ENCODE peak calls at places on chromosomes 16 and 17, in four cellular contexts. E is K562, C is GM12878, S is HepG2. G is an unnamed sample.

GRCh38 chr17:58337126-58337599 is 8.6 kb upstream of the TSPOAP1 start:
- DNase-seq in E (no peak), S (no peak), C (no peak), G (no peak)

GRCh38 chr17:28967240-28968135 is 16.2 kb upstream of the PHF12 start:
- DNase-seq in E (no peak), S (no peak), C (no peak), G (no peak)

GRCh38 chr17:5585814-5586558 is 1.7 kb upstream of the NLRP1 start:
- DNase-seq in S (no peak), C (peak), E (peak), G (peak)

GRCh38 chr17:36124879-36125824 is 21.5 kb downstream of the CCL4 start:
- DNase-seq in C (no peak), S (no peak), E (no peak), G (no peak)

GRCh38 chr17:69870091-69870530 is 204.9 kb upstream of the KCNJ16 start:
- DNase-seq in S (no peak), C (no peak), E (no peak), G (no peak)

GRCh38 chr16:66695935-66696668 is 441 bp downstream of the CMTM4 start:
- DNase-seq in C (no peak), S (no peak), E (peak), G (no peak)

GRCh38 chr17:7552621-7553051 is 3.8 kb downstream of the TNFSF12 start:
- DNase-seq in S (no peak), C (peak), E (no peak), G (no peak)

GRCh38 chr16:23072084-23072599 is 77.1 kb downstream of the USP31 start:
- DNase-seq in S (no peak), C (no peak), E (no peak), G (no peak)

GRCh38 chr17:148757-149156 is 11.4 kb downstream of the SCGB1C2 start:
- DNase-seq in C (no peak), E (no peak), S (no peak), G (no peak)

DNA sequence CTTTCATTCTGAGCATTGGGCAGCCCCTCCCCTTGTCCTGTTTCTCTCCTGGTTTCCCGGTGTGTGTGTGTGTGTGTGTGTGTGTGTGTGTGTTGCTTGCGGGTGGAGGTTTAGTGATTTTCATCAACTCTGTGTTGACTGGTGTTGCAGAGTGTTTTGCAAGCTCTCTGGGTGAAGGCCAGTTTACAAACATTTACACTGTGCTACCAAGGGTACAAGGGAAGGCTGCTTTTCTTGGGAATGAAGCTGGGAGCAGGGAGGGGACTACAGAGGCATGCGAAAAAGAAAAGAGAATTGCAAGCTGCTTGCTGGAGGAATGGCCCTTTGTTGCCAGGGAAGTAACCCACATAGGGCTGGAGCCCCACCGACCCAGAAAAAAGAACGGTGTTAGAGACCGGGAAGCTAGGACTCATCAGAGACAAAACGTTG is 29.6 kb downstream of the HS3ST3B1 start:
- DNase-seq in E (no peak), S (peak), C (no peak), G (no peak)
- TF ChIP-seq FOXM1 in E (no peak), S (no peak), C (no peak), G (no peak)

GRCh38 chr16:89241187-89242003 is 23.9 kb downstream of the ZNF778 start:
- DNase-seq in E (peak), C (peak), S (peak), G (peak)
- TF ChIP-seq SP1 in E (peak), C (no peak), S (no peak), G (no peak)

DNA sequence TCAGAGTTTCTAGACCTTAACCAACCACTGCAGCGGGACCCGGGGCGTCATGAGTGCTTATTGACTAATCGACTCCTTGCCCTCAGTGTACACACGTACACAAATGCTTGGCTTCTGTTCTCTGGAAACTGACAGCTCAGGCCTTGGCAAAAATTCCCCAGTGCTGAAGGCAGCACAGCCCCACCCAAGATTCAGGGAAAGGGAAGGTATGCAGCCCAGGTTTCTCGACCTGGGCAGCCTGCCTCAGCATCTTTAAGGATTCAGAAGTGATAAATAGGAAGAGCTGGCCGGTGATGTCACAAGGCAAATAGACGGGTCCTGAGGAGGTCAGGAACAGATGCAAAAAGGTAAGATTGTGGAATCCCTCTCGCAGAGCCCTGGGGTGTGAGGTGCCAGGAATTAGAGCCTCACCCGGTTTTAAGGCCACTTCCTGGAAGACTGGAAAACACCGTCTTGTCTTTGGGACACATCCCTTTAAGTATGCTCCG is 9.0 kb upstream of the CDH3 start:
- DNase-seq in E (no peak), C (no peak), S (no peak), G (no peak)
- TF ChIP-seq FOXM1 in E (no peak), C (no peak), S (no peak), G (no peak)

GRCh38 chr16:12405083-12405482 is 398.6 kb downstream of the CPPED1 start:
- DNase-seq in C (peak), S (no peak), E (no peak), G (no peak)
- TF ChIP-seq SP1 in C (peak), S (no peak), E (no peak), G (no peak)

G was measured in HEK293T.